ENCODE peak calls at places on chromosomes 6 and 20, in ten cellular contexts. L is CD8-positive, alpha-beta memory T cell; H is sigmoid colon; S is mammary epithelial cell; K is aorta; G is lower lobe of right lung; M is IMR-90; A is AG04450; U is OCI-LY7; J is left lung. F is an unnamed sample. For H3K9me3, the result is how much of the 10 kb centered on the place peaks cover.

GRCh38 chr20:34708621-34709043 is 4.5 kb downstream of the TP53INP2 start:
- DNase-seq in L (peak), H (peak), S (no peak), K (peak), G (peak), M (peak), A (no peak), U (peak), J (peak), F (peak)

GRCh38 chr20:22223251-22223650 is 361.1 kb downstream of the FOXA2 start:
- DNase-seq in L (no peak), H (no peak), S (no peak), K (no peak), G (no peak), M (no peak), A (no peak), U (no peak), J (no peak), F (no peak)

GRCh38 chr20:53070714-53071392 is 98.7 kb downstream of the TSHZ2 start:
- DNase-seq in L (no peak), H (no peak), S (no peak), K (no peak), G (no peak), M (no peak), A (no peak), U (peak), J (no peak), F (no peak)

GRCh38 chr20:32195581-32195980 is 12.0 kb downstream of the PLAGL2 start:
- DNase-seq in L (no peak), H (no peak), S (no peak), K (no peak), G (no peak), M (no peak), A (no peak), U (no peak), J (no peak), F (no peak)

GRCh38 chr6:12007915-12008286 is 4.2 kb upstream of the HIVEP1 start:
- DNase-seq in L (no peak), H (no peak), S (no peak), K (no peak), G (no peak), M (no peak), A (no peak), U (no peak), J (no peak), F (no peak)

GRCh38 chr20:58038123-58038654 is 190.3 kb downstream of the ANKRD60 start:
- DNase-seq in L (no peak), H (no peak), S (no peak), K (no peak), G (no peak), M (no peak), A (no peak), U (no peak), J (no peak), F (no peak)

GRCh38 chr20:54172856-54173652 is 732 bp downstream of the CYP24A1 start:
- DNase-seq in L (no peak), H (no peak), S (peak), K (no peak), G (no peak), M (no peak), A (no peak), U (no peak), J (no peak), F (no peak)

GRCh38 chr6:79570802-79571367 is 33.7 kb upstream of the LCA5 start:
- DNase-seq in L (no peak), H (no peak), S (peak), K (no peak), G (no peak), M (peak), A (no peak), U (peak), J (no peak), F (peak)

GRCh38 chr20:4563031-4563430 is 158.7 kb upstream of the PRND start:
- DNase-seq in L (no peak), H (no peak), S (no peak), K (no peak), G (no peak), M (no peak), A (no peak), U (no peak), J (no peak), F (no peak)

GRCh38 chr6:107318100-107318736 is 141.1 kb downstream of the PDSS2 start:
- DNase-seq in L (no peak), H (no peak), S (peak), K (peak), G (peak), M (peak), A (peak), U (peak), J (peak), F (peak)

GRCh38 chr20:64142546-64142945 is 21.7 kb upstream of the MYT1 start:
- DNase-seq in L (no peak), H (peak), S (no peak), K (peak), G (peak), M (no peak), A (no peak), U (no peak), J (peak), F (no peak)

GRCh38 chr20:62925420-62926228 is 681 bp downstream of the DIDO1 start:
- DNase-seq in L (peak), H (no peak), S (peak), K (no peak), G (no peak), M (peak), A (no peak), U (peak), J (no peak), F (peak)

GRCh38 chr6:20098267-20098876 is 113.9 kb downstream of the MBOAT1 start:
- DNase-seq in L (no peak), H (no peak), S (no peak), K (no peak), G (no peak), M (no peak), A (no peak), U (no peak), J (no peak), F (no peak)

GRCh38 chr20:50680106-50680960 is 11.0 kb downstream of the RIPOR3 start:
- DNase-seq in L (no peak), H (no peak), S (no peak), K (no peak), G (no peak), M (no peak), A (no peak), U (no peak), J (peak), F (peak)

GRCh38 chr6:128725271-128726233 is 157.4 kb upstream of the LAMA2 start:
- DNase-seq in L (no peak), H (no peak), S (no peak), K (no peak), G (no peak), M (peak), A (no peak), U (peak), J (no peak), F (no peak)

GRCh38 chr6:13813011-13813410 is 1.3 kb downstream of the MCUR1 start:
- DNase-seq in L (no peak), H (no peak), S (no peak), K (no peak), G (no peak), M (no peak), A (no peak), U (no peak), J (no peak), F (no peak)

DNA sequence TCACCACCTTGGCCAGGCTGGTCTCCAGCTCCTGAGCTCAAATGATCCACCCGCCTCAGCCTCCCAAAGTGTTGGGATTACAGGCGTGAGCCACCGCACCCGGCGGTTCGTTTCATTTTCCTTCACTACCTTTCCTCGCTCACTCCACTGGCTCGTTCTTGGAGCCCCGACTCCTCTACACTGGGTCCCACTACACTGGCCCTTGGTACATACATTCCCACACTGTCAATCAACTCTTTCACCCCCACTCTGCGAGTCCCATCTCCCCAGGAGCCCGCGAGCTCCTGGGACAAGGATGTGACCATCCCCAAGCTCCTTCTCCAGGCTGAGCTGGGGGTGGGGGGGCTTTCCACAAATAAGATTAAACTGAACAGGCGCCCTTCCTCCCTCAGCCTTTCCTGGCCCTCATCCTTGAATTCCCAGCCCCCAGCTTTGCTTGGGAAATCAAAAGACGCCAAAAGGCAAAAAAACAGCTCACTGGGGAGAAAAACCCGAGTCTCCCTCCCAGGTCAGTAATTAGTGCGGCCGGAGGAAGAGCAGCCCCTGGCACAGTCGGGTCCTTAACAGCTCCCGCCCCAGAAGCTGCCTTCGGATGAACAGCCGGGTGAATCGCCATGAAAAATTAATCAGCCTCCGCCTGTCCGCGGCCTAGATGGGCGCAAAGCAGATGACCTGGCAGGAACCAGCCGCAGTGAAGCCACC is 42.8 kb upstream of the LY86 start:
- DNase-seq in L (no peak), H (no peak), S (no peak), K (no peak), G (no peak), M (no peak), A (no peak), U (no peak), J (no peak), F (no peak)
- H3K4me3 ChIP-seq in L (no peak), H (peak), S (peak), K (peak), G (peak), M (no peak), A (no peak), U (no peak), J (peak), F (peak)

GRCh38 chr20:18908109-18908508 is 94.5 kb downstream of the SCP2D1 start:
- DNase-seq in L (no peak), H (no peak), S (no peak), K (no peak), G (no peak), M (no peak), A (no peak), U (no peak), J (no peak), F (no peak)
- H3K9me3 ChIP-seq in L (under half), H (under half), S (under half), K (under half), G (under half), M (under half), A (under half), U (under half), J (under half), F (under half)

GRCh38 chr6:163443985-163444553 is 29.6 kb downstream of the QKI start:
- DNase-seq in L (no peak), H (no peak), S (no peak), K (no peak), G (no peak), M (no peak), A (no peak), U (no peak), J (no peak), F (no peak)
- H3K4me3 ChIP-seq in L (no peak), H (no peak), S (no peak), K (no peak), G (no peak), M (no peak), A (no peak), U (no peak), J (no peak), F (no peak)

GRCh38 chr6:35272005-35272404 is 12.5 kb downstream of the ZNF76 start:
- DNase-seq in L (no peak), H (no peak), S (no peak), K (no peak), G (no peak), M (no peak), A (no peak), U (no peak), J (no peak), F (no peak)
- H3K9me3 ChIP-seq in L (under half), H (under half), S (under half), K (under half), G (under half), M (under half), A (under half), U (under half), J (under half), F (under half)

GRCh38 chr6:147209762-147210449 is 5.7 kb downstream of the STXBP5 start:
- DNase-seq in L (no peak), H (no peak), S (no peak), K (no peak), G (no peak), M (no peak), A (no peak), U (no peak), J (no peak), F (no peak)

GRCh38 chr6:147204843-147205311 is 660 bp downstream of the STXBP5 start:
- DNase-seq in L (no peak), H (no peak), S (peak), K (no peak), G (no peak), M (peak), A (no peak), U (no peak), J (no peak), F (no peak)

GRCh38 chr6:147205690-147206600 is 1.7 kb downstream of the STXBP5 start:
- DNase-seq in L (no peak), H (no peak), S (peak), K (no peak), G (no peak), M (peak), A (no peak), U (no peak), J (no peak), F (no peak)

GRCh38 chr6:147207351-147207750 is 3.1 kb downstream of the STXBP5 start:
- DNase-seq in L (no peak), H (no peak), S (peak), K (no peak), G (no peak), M (no peak), A (no peak), U (no peak), J (no peak), F (no peak)

GRCh38 chr6:147207851-147208754 is 3.9 kb downstream of the STXBP5 start:
- DNase-seq in L (no peak), H (no peak), S (peak), K (no peak), G (no peak), M (peak), A (no peak), U (no peak), J (no peak), F (no peak)
- H3K4me3 ChIP-seq in L (no peak), H (peak), S (peak), K (no peak), G (no peak), M (no peak), A (no peak), U (no peak), J (no peak), F (no peak)